ENCODE peak calls at places on chromosomes 7 and 10, in nine cellular contexts. J is fibroblast of lung, Q is endodermal cell, O is uterus, I is lower lobe of right lung, F is upper lobe of left lung, K is heart left ventricle, N is heart right ventricle, H is IMR-90. S is an unnamed sample. For H3K36me3, the result is how much of the 10 kb centered on the place peaks cover.

GRCh38 chr7:75639893-75640600 is 98.7 kb downstream of the HIP1 start:
- DNase-seq in K (no peak), I (no peak), O (no peak), H (no peak), F (no peak), N (no peak), J (no peak), Q (no peak), S (no peak)

GRCh38 chr10:79451046-79451699 is 5.7 kb upstream of the ZCCHC24 start:
- DNase-seq in N (no peak), J (no peak), Q (no peak), K (peak), F (no peak), I (no peak), O (no peak), H (no peak), S (no peak)

GRCh38 chr7:73973091-73973490 is 54.9 kb upstream of the ELN start:
- DNase-seq in J (no peak), O (no peak), N (peak), F (peak), K (no peak), I (peak), H (no peak), Q (no peak), S (no peak)

GRCh38 chr7:101128040-101128834 is 1.3 kb downstream of the SERPINE1 start:
- DNase-seq in F (no peak), I (no peak), H (no peak), O (no peak), K (no peak), Q (no peak), N (no peak), J (no peak), S (no peak)

GRCh38 chr10:32077896-32078295 is 21.7 kb upstream of the KIF5B start:
- DNase-seq in F (no peak), I (no peak), H (peak), Q (no peak), O (peak), K (peak), N (peak), J (peak), S (no peak)

GRCh38 chr7:54932818-54933543 is 85.8 kb upstream of the EGFR start:
- DNase-seq in K (peak), J (peak), O (peak), I (peak), N (peak), Q (peak), F (peak), H (peak), S (peak)

GRCh38 chr7:45223728-45224630 is 66.4 kb downstream of the RAMP3 start:
- DNase-seq in Q (peak), N (no peak), I (no peak), O (no peak), J (no peak), H (no peak), K (no peak), F (no peak), S (no peak)

GRCh38 chr7:20560325-20561180 is 54.9 kb upstream of the ABCB5 start:
- DNase-seq in Q (peak), H (no peak), O (no peak), I (no peak), K (no peak), F (no peak), J (no peak), N (no peak), S (no peak)

GRCh38 chr10:11086177-11086576 is 68.5 kb downstream of the CELF2 start:
- DNase-seq in F (no peak), J (no peak), K (peak), I (no peak), Q (no peak), H (no peak), N (peak), O (peak), S (no peak)

GRCh38 chr10:60382946-60383681 is 6.6 kb downstream of the ANK3 start:
- DNase-seq in J (peak), Q (no peak), I (no peak), F (no peak), N (no peak), O (no peak), H (peak), K (no peak), S (peak)

GRCh38 chr7:47672966-47673365 is 91.1 kb upstream of the TNS3 start:
- DNase-seq in J (no peak), H (no peak), I (no peak), O (no peak), Q (peak), F (no peak), N (no peak), K (no peak), S (no peak)

GRCh38 chr7:4683884-4684565 is 1.9 kb downstream of the FOXK1 start:
- DNase-seq in K (peak), F (peak), I (peak), J (peak), N (peak), Q (peak), H (peak), O (peak), S (peak)

GRCh38 chr10:5944389-5945202 is 32.7 kb downstream of the IL15RA start:
- DNase-seq in Q (no peak), K (peak), I (peak), H (peak), J (peak), F (peak), O (peak), N (peak), S (peak)

GRCh38 chr7:149767068-149767467 is 6.3 kb downstream of the ZNF467 start:
- DNase-seq in F (no peak), Q (no peak), N (no peak), J (no peak), H (no peak), K (no peak), O (no peak), I (no peak), S (no peak)

GRCh38 chr7:92156976-92157375 is 22.0 kb downstream of the LRRD1 start:
- DNase-seq in Q (no peak), I (no peak), H (no peak), N (no peak), J (no peak), O (no peak), K (no peak), F (no peak), S (no peak)

GRCh38 chr7:107978815-107979408 is 24.0 kb downstream of the LAMB1 start:
- DNase-seq in I (no peak), H (no peak), N (no peak), O (no peak), F (no peak), Q (no peak), J (no peak), K (no peak), S (no peak)

GRCh38 chr7:108086962-108087361 is 43.2 kb downstream of the LAMB4 start:
- DNase-seq in J (peak), K (no peak), I (no peak), Q (no peak), F (no peak), H (peak), O (no peak), N (no peak), S (no peak)

GRCh38 chr10:64350665-64351064 is 829.5 kb downstream of the REEP3 start:
- DNase-seq in J (no peak), F (no peak), O (no peak), Q (peak), I (no peak), K (no peak), N (no peak), H (no peak), S (no peak)

DNA sequence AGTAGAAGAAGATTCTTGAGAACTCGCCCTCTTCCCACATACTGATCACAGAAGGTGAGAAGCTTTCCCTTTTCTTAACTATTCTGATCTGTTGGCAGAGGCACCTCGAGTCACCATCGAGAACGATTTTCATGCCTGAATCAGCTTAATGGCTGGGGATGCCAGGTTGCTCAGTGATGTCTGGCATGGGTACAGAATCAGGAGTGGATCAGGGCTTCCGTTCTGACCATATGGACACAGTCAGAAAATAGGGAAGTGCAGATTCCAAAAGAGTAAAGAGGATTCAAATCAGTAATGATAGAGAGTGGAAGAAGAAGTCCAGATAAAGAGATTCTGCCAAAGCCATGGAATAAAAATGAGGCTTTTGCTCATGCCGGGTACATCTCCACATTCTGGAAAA is 52.0 kb upstream of the GRB10 start:
- DNase-seq in O (no peak), J (no peak), H (no peak), Q (no peak), K (no peak), N (no peak), I (no peak), F (no peak), S (no peak)
- H3K4me3 ChIP-seq in O (no peak), J (no peak), H (no peak), Q (no peak), K (no peak), N (no peak), I (no peak), F (no peak), S (no peak)

GRCh38 chr10:119518936-119519335 is 23.6 kb downstream of the RGS10 start:
- DNase-seq in H (no peak), Q (peak), N (no peak), J (no peak), F (no peak), K (no peak), O (no peak), I (no peak), S (no peak)

GRCh38 chr10:119515511-119516045 is 26.9 kb downstream of the RGS10 start:
- DNase-seq in N (no peak), F (no peak), I (no peak), H (no peak), K (no peak), J (no peak), O (no peak), Q (peak), S (no peak)

GRCh38 chr10:119518176-119518575 is 24.3 kb downstream of the RGS10 start:
- DNase-seq in J (no peak), Q (no peak), F (no peak), N (no peak), I (no peak), H (no peak), K (no peak), O (no peak), S (no peak)

GRCh38 chr10:119517235-119518141 is 25.0 kb downstream of the RGS10 start:
- DNase-seq in I (peak), F (peak), J (no peak), N (no peak), Q (peak), H (peak), K (no peak), O (no peak), S (no peak)

DNA sequence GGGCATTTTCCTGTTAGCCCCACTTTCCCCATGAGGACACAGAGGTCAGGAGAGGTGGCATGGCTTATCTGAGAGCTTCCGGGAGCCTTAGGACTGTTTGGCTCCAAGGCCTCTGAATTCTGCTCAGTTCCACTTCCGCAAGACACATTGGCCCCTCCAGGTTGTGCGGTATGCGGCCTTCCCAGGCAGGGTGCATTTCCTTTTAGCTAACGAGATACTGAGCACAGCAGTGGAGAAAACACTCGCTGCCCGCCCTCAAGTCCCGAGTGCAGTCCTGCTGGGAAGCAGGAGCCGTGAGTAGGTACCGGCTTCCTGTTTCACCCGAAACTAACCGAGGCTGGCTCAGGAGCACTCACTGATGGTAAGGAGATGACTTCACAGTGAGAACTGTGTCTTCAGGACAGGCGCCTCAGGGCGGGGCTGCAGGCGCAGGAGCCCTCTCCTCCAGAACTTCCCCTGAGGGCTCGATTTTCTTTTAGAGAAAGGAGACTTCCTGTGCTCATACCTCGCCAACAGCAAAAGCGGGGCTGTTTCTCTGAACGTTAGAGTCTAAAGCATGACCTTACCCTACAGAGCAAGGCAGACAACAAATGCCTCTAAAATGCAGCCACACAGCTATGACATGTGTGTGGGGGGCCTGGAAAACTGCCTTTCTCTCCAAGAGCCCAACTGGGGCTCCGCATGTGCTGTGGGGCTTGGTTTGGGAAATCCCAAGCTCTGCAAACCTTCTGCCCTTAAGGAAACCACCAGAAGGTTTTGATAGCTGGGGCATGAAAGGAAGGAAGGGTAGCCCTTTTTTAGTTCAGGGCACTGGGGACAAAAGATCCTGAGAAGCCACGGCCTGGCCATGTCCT is 25.9 kb downstream of the RGS10 start:
- DNase-seq in N (no peak), H (no peak), J (no peak), O (no peak), I (peak), K (no peak), F (peak), Q (peak), S (no peak)
- TF ChIP-seq CTCF in N (no peak), H (no peak), J (no peak), O (no peak), I (no peak), K (no peak), F (no peak), Q (no peak), S (no peak)

GRCh38 chr10:14548970-14549369 is 218.2 kb upstream of the FRMD4A start:
- DNase-seq in J (no peak), F (no peak), K (no peak), I (no peak), N (no peak), O (no peak), H (no peak), Q (no peak), S (no peak)

GRCh38 chr10:14547826-14548225 is 217.1 kb upstream of the FRMD4A start:
- DNase-seq in J (no peak), H (no peak), O (no peak), Q (peak), I (no peak), K (no peak), F (no peak), N (no peak), S (no peak)

GRCh38 chr10:14550471-14550941 is 219.8 kb upstream of the FRMD4A start:
- DNase-seq in H (no peak), F (no peak), N (no peak), Q (no peak), I (no peak), J (no peak), K (no peak), O (no peak), S (no peak)

GRCh38 chr10:14549496-14549895 is 218.8 kb upstream of the FRMD4A start:
- DNase-seq in J (peak), H (peak), Q (no peak), O (no peak), K (no peak), I (no peak), N (no peak), F (no peak), S (no peak)

GRCh38 chr10:14548474-14548873 is 217.8 kb upstream of the FRMD4A start:
- DNase-seq in Q (no peak), F (no peak), O (no peak), J (no peak), K (no peak), I (no peak), H (no peak), N (no peak), S (no peak)
- H3K36me3 ChIP-seq in Q (under half), F (under half), O (under half), J (under half), K (under half), I (under half), H (under half), N (under half), S (under half)

DNA sequence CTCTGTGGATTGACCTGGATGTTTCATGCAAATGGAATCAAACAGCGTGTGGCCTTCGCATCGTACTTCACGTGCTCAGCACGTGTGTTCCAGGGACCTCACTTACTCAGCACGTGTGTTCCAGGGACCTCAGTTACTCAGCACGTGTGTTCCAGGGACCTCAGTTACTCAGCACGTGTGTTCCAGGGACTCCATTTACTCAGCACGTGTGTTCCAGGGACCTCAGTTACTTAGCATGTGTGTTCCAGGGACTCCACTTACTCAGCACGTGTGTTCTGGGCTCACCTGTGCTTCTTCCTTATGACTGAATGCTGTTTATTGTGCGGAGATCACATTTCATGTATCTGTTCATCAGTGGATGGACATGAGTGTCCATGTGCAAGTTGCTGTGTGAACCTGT is 22.0 kb downstream of the INPP5A start:
- DNase-seq in F (no peak), H (no peak), K (no peak), I (no peak), O (no peak), N (no peak), J (no peak), Q (no peak), S (no peak)
- H3K4me3 ChIP-seq in F (no peak), H (no peak), K (no peak), I (no peak), O (no peak), N (no peak), J (no peak), Q (no peak), S (no peak)

DNA sequence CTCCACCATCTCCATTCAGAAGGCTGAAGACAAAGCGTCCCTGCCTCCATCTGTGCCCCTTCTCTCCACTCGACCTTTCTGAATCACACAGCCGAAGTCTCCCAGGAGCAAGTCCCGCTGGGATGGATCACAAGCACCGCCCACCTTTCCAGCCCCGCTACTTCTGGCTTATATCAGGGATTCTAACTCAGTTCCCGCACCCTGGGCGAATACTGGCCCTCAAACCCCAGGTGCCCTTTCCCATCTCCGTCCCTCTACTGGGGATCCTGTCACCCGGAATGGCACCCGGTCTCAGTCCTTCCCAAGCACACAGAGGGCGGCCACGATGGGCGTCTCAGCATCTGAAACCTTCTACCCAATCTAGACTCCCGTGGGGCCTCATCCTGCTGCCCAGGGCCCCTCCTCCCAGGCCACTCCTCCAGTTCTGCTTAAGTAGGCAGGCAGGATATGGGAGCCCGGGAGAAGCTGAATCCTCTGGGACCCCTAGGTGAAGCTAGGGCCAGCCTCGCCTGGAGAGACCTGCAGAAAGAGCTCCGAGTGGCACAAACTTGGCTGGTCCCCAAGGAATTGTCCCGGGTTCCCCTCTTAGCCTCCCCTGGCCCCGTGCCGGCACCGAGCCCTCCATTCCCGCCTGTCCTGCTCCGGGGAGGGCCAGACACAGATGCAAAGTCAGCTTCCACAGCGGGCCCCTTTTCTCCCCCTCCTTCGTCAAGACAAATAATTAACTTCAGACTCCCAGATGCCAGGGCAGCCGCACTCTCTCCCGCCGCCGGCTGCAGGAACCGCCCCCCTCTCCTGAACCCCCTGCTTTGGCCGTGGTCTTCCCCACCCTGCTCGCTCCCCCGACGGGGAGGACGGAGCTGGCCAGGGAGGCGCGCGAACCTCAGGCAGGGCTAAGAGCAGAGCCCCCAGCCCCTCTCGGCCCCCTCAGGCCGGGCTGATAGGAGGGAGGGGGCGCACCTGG is 622 bp downstream of the KCP start:
- DNase-seq in I (no peak), K (no peak), J (peak), Q (peak), N (no peak), O (no peak), F (no peak), H (peak), S (peak)
- TF ChIP-seq CTCF in I (no peak), K (no peak), J (no peak), Q (no peak), N (no peak), O (no peak), F (no peak), H (no peak), S (no peak)